ENCODE peak calls at places on chromosomes 13 and 19, in five cellular contexts. One of them, this sample, is unnamed. For H3K36me3, the result is how much of the 10 kb centered on the place peaks cover.

GRCh38 chr13:100828226-100828625 is 153.6 kb upstream of the TMTC4 start:
- DNase-seq in GM12878: no peak
- DNase-seq in heart left ventricle: no peak
- DNase-seq in GM06990: no peak
- DNase-seq in vagina: no peak
- DNase-seq in this sample: no peak

GRCh38 chr13:43132228-43132627 is 108.8 kb downstream of the DNAJC15 start:
- DNase-seq in GM12878: no peak
- DNase-seq in heart left ventricle: no peak
- DNase-seq in GM06990: no peak
- DNase-seq in vagina: no peak
- DNase-seq in this sample: no peak

GRCh38 chr13:77696006-77696862 is 1.3 kb upstream of the SLAIN1 start:
- DNase-seq in GM12878: no peak
- DNase-seq in heart left ventricle: no peak
- DNase-seq in GM06990: peak
- DNase-seq in vagina: no peak
- DNase-seq in this sample: no peak

GRCh38 chr13:20512042-20512683 is 13.5 kb downstream of the CRYL1 start:
- DNase-seq in GM12878: no peak
- DNase-seq in heart left ventricle: no peak
- DNase-seq in GM06990: no peak
- DNase-seq in vagina: no peak
- DNase-seq in this sample: no peak

GRCh38 chr13:105773887-105774538 is 761.4 kb downstream of the EFNB2 start:
- DNase-seq in GM12878: no peak
- DNase-seq in heart left ventricle: no peak
- DNase-seq in GM06990: no peak
- DNase-seq in vagina: no peak
- DNase-seq in this sample: no peak

GRCh38 chr13:43273362-43273761 is 250.0 kb downstream of the DNAJC15 start:
- DNase-seq in GM12878: no peak
- DNase-seq in heart left ventricle: no peak
- DNase-seq in GM06990: no peak
- DNase-seq in vagina: no peak
- DNase-seq in this sample: no peak

GRCh38 chr13:51785592-51786424 is 18.2 kb downstream of the DHRS12 start:
- DNase-seq in GM12878: no peak
- DNase-seq in heart left ventricle: no peak
- DNase-seq in GM06990: no peak
- DNase-seq in vagina: no peak
- DNase-seq in this sample: no peak

GRCh38 chr13:31538067-31539042 is 201.0 kb upstream of the RXFP2 start:
- DNase-seq in GM12878: no peak
- DNase-seq in heart left ventricle: no peak
- DNase-seq in GM06990: no peak
- DNase-seq in vagina: no peak
- DNase-seq in this sample: peak

GRCh38 chr13:97695684-97696083 is 257.8 kb upstream of the IPO5 start:
- DNase-seq in GM12878: no peak
- DNase-seq in heart left ventricle: no peak
- DNase-seq in GM06990: no peak
- DNase-seq in vagina: no peak
- DNase-seq in this sample: no peak

GRCh38 chr13:40539954-40540706 is 126.3 kb downstream of the FOXO1 start:
- DNase-seq in GM12878: no peak
- DNase-seq in heart left ventricle: no peak
- DNase-seq in GM06990: no peak
- DNase-seq in vagina: peak
- DNase-seq in this sample: no peak

GRCh38 chr13:94351292-94352000 is 128.0 kb downstream of the DCT start:
- DNase-seq in GM12878: no peak
- DNase-seq in heart left ventricle: no peak
- DNase-seq in GM06990: no peak
- DNase-seq in vagina: peak
- DNase-seq in this sample: no peak

GRCh38 chr19:3721131-3721899 is 13.1 kb downstream of the TJP3 start:
- DNase-seq in GM12878: no peak
- DNase-seq in heart left ventricle: peak
- DNase-seq in GM06990: peak
- DNase-seq in vagina: no peak
- DNase-seq in this sample: peak

GRCh38 chr19:18396471-18397241 is 766 bp downstream of the LRRC25 start:
- DNase-seq in GM12878: no peak
- DNase-seq in heart left ventricle: no peak
- DNase-seq in GM06990: no peak
- DNase-seq in vagina: no peak
- DNase-seq in this sample: no peak

GRCh38 chr13:63497601-63498000 is 2082.0 kb upstream of the PCDH20 start:
- DNase-seq in GM12878: no peak
- DNase-seq in heart left ventricle: no peak
- DNase-seq in GM06990: no peak
- DNase-seq in vagina: no peak
- DNase-seq in this sample: no peak

GRCh38 chr13:27339299-27339698 is 68.7 kb downstream of the RASL11A start:
- DNase-seq in GM12878: no peak
- DNase-seq in heart left ventricle: no peak
- DNase-seq in GM06990: no peak
- DNase-seq in vagina: no peak
- DNase-seq in this sample: no peak

GRCh38 chr13:43374621-43375020 is 351.2 kb downstream of the DNAJC15 start:
- DNase-seq in GM12878: no peak
- DNase-seq in heart left ventricle: no peak
- DNase-seq in GM06990: no peak
- DNase-seq in vagina: no peak
- DNase-seq in this sample: no peak

GRCh38 chr19:14450876-14451275 is 17.8 kb downstream of the PKN1 start:
- DNase-seq in GM12878: no peak
- DNase-seq in heart left ventricle: no peak
- DNase-seq in GM06990: no peak
- DNase-seq in vagina: no peak
- DNase-seq in this sample: no peak

GRCh38 chr19:703651-704446 is 4.9 kb upstream of the PALM start:
- DNase-seq in GM12878: no peak
- DNase-seq in heart left ventricle: peak
- DNase-seq in GM06990: peak
- DNase-seq in vagina: no peak
- DNase-seq in this sample: peak

GRCh38 chr13:27450921-27451461 is 627 bp upstream of the MTIF3 start:
- DNase-seq in GM12878: no peak
- DNase-seq in heart left ventricle: peak
- DNase-seq in GM06990: no peak
- DNase-seq in vagina: no peak
- DNase-seq in this sample: peak

GRCh38 chr19:10061717-10062310 is 24.3 kb upstream of the SHFL start:
- DNase-seq in GM12878: no peak
- DNase-seq in heart left ventricle: no peak
- DNase-seq in GM06990: no peak
- DNase-seq in vagina: no peak
- DNase-seq in this sample: no peak

GRCh38 chr13:37918116-37919100 is 48.8 kb upstream of the TRPC4 start:
- DNase-seq in GM12878: no peak
- DNase-seq in heart left ventricle: no peak
- DNase-seq in GM06990: no peak
- DNase-seq in vagina: no peak
- DNase-seq in this sample: no peak

GRCh38 chr19:19294914-19295313 is 21.8 kb upstream of the TM6SF2 start:
- DNase-seq in GM12878: no peak
- DNase-seq in heart left ventricle: no peak
- DNase-seq in GM06990: no peak
- DNase-seq in vagina: no peak
- DNase-seq in this sample: no peak

GRCh38 chr13:75705395-75705794 is 69.3 kb downstream of the LMO7 start:
- DNase-seq in GM12878: no peak
- DNase-seq in heart left ventricle: no peak
- DNase-seq in GM06990: no peak
- DNase-seq in vagina: no peak
- DNase-seq in this sample: no peak

GRCh38 chr13:30395192-30396158 is 26.8 kb upstream of the UBE2L5 start:
- DNase-seq in GM12878: peak
- DNase-seq in heart left ventricle: peak
- DNase-seq in GM06990: peak
- DNase-seq in vagina: peak
- DNase-seq in this sample: peak

GRCh38 chr13:53010374-53011105 is 18.1 kb upstream of the OLFM4 start:
- DNase-seq in GM12878: no peak
- DNase-seq in heart left ventricle: no peak
- DNase-seq in GM06990: no peak
- DNase-seq in vagina: no peak
- DNase-seq in this sample: peak

GRCh38 chr13:112510987-112511715 is 76.8 kb downstream of the TUBGCP3 start:
- DNase-seq in GM12878: no peak
- DNase-seq in heart left ventricle: no peak
- DNase-seq in GM06990: no peak
- DNase-seq in vagina: no peak
- DNase-seq in this sample: no peak

GRCh38 chr19:46724468-46724867 is 7.6 kb upstream of the PRKD2 start:
- DNase-seq in GM12878: no peak
- DNase-seq in heart left ventricle: peak
- DNase-seq in GM06990: no peak
- DNase-seq in vagina: no peak
- DNase-seq in this sample: no peak

GRCh38 chr13:50912851-50913250 is 3.3 kb downstream of the RNASEH2B start:
- DNase-seq in GM12878: no peak
- DNase-seq in heart left ventricle: no peak
- DNase-seq in GM06990: no peak
- DNase-seq in vagina: no peak
- DNase-seq in this sample: no peak

GRCh38 chr13:113032291-113032690 is 63.3 kb downstream of the MCF2L start:
- DNase-seq in GM12878: no peak
- DNase-seq in heart left ventricle: peak
- DNase-seq in GM06990: no peak
- DNase-seq in vagina: no peak
- DNase-seq in this sample: no peak

GRCh38 chr19:3440082-3440481 is 40.2 kb downstream of the SMIM24 start:
- DNase-seq in GM12878: no peak
- DNase-seq in heart left ventricle: no peak
- DNase-seq in GM06990: peak
- DNase-seq in vagina: no peak
- DNase-seq in this sample: peak

DNA sequence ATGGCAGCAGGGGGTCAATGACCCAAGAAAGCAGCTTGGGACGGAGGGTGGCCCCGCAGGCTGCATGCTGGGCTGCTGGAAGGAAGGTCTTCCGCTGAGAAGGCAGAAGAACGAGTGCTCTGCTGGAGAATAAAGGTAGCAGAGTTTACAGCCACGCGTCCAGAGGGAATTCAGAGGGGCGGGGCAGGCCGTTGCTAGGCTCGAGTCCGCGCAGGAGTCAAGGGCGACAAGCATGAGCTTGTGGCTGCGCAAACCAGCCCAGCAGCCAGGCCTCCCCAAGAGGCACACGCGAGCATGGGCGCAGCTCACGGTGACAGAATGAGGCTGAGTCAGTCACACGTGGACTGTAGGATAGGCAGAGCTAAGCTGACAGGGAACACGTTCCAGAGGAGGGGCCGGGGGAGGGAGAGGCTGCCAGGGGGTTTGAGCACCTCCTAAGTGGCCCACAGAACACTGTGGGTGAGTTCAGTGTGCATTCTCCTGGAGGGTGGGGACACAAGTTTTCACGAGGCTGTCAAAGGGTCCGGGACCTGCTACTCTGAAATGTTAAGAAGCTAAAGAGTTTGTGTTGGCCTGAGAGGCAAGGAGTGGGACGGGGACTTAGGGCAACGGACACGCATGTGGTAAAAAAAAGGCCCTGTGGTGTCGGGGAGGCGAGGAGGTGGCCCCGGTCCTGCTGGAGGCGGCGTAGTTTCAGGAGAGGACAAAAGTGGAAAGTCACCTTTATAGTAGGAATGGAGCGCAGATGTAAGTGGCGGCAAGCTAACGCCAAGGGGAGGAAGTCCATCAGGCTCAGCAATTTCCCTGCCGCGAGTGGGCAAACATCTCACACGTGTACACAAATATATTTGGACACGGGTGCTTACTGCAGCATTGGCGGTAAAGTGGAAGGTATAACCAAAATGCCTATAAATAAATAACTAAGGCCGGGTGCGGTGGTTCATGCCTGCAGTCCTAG is 17.7 kb downstream of the RFX2 start:
- DNase-seq in GM12878: no peak
- DNase-seq in heart left ventricle: peak
- DNase-seq in GM06990: no peak
- DNase-seq in vagina: no peak
- DNase-seq in this sample: peak
- H3K4me3 ChIP-seq in GM12878: no peak
- H3K4me3 ChIP-seq in heart left ventricle: no peak
- H3K4me3 ChIP-seq in GM06990: no peak
- H3K4me3 ChIP-seq in vagina: peak
- H3K4me3 ChIP-seq in this sample: no peak

DNA sequence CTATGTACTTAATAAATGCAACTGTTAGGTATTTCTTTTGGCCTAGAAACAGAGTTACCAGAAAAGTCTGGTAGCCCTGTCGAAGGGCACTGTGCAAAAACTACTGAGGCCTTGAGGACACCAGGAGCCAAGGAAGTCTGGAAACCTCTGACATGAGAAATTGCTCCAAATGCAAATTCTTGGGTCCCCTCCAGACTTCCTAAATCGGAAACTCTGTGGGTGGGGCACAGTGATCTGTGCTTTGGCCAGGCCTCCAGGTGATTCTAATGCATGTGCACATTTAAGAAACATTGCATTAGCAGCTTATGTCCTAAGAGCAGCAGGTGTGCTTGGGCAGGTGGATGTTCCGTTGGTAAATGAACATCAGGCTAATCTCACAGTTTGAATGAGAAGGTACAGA is 50.0 kb downstream of the STARD13 start:
- DNase-seq in GM12878: no peak
- DNase-seq in heart left ventricle: no peak
- DNase-seq in GM06990: no peak
- DNase-seq in vagina: no peak
- DNase-seq in this sample: no peak
- H3K36me3 ChIP-seq in GM12878: under half
- H3K36me3 ChIP-seq in heart left ventricle: under half
- H3K36me3 ChIP-seq in GM06990: under half
- H3K36me3 ChIP-seq in vagina: under half
- H3K36me3 ChIP-seq in this sample: under half

GRCh38 chr13:46515793-46516192 is 37.2 kb upstream of the LRCH1 start:
- DNase-seq in GM12878: no peak
- DNase-seq in heart left ventricle: no peak
- DNase-seq in GM06990: no peak
- DNase-seq in vagina: no peak
- DNase-seq in this sample: no peak
- TF ChIP-seq CTCF in GM12878: no peak
- TF ChIP-seq CTCF in heart left ventricle: no peak
- TF ChIP-seq CTCF in GM06990: no peak
- TF ChIP-seq CTCF in vagina: no peak
- TF ChIP-seq CTCF in this sample: no peak

GRCh38 chr19:23804676-23805075 is 46.0 kb upstream of the ZNF681 start:
- DNase-seq in GM12878: no peak
- DNase-seq in heart left ventricle: no peak
- DNase-seq in GM06990: no peak
- DNase-seq in vagina: no peak
- DNase-seq in this sample: no peak

DNA sequence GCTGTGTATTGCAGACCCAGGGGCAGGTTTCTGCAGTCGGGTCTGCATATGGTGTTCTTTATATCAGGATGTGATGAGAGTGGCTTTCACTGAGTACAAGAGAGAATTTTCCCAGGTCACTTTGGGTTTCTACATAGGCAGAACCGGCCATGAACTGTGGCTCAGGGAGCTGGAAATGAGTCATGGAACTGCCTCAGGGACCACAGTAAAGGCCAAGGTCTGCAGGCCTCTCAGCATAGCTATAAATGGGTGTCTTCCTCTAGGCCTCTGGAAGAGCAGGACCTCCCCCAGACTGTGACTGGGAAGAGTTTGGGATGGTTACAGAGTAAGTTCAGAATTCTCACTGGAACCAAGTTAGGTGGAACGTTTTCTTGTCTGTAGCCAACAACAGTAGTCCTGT is 51.8 kb upstream of the ZNF681 start:
- DNase-seq in GM12878: no peak
- DNase-seq in heart left ventricle: no peak
- DNase-seq in GM06990: no peak
- DNase-seq in vagina: no peak
- DNase-seq in this sample: no peak
- H3K4me3 ChIP-seq in GM12878: no peak
- H3K4me3 ChIP-seq in heart left ventricle: no peak
- H3K4me3 ChIP-seq in GM06990: no peak
- H3K4me3 ChIP-seq in vagina: no peak
- H3K4me3 ChIP-seq in this sample: no peak